ENCODE peak calls at places on chromosomes 13 and 19, in five cellular contexts. One of them, this sample, is unnamed.

GRCh38 chr19:5145521-5146511 is 176.9 kb downstream of the KDM4B start:
- DNase-seq in mammary epithelial cell: no peak
- DNase-seq in heart left ventricle: peak; percentile 28
- DNase-seq in mucosa of descending colon: no peak
- DNase-seq in heart right ventricle: no peak
- DNase-seq in this sample: no peak

GRCh38 chr19:48329167-48329891 is 4.0 kb downstream of the EMP3 start:
- DNase-seq in mammary epithelial cell: peak; percentile 78
- DNase-seq in heart left ventricle: no peak
- DNase-seq in mucosa of descending colon: peak; percentile 51
- DNase-seq in heart right ventricle: no peak
- DNase-seq in this sample: no peak

GRCh38 chr19:14082675-14082960 is 3.0 kb downstream of the C19orf67 start:
- DNase-seq in mammary epithelial cell: no peak
- DNase-seq in heart left ventricle: no peak
- DNase-seq in mucosa of descending colon: no peak
- DNase-seq in heart right ventricle: no peak
- DNase-seq in this sample: no peak

GRCh38 chr13:41311607-41312500 is 787 bp downstream of the NAA16 start:
- DNase-seq in mammary epithelial cell: peak; percentile 41
- DNase-seq in heart left ventricle: peak; percentile 75
- DNase-seq in mucosa of descending colon: peak; percentile 64
- DNase-seq in heart right ventricle: peak; percentile 32
- DNase-seq in this sample: peak; percentile 38

GRCh38 chr19:50204811-50205675 is 1.6 kb downstream of the MYH14 start:
- DNase-seq in mammary epithelial cell: no peak
- DNase-seq in heart left ventricle: peak; percentile 79
- DNase-seq in mucosa of descending colon: peak; percentile 92
- DNase-seq in heart right ventricle: peak; percentile 46
- DNase-seq in this sample: peak; percentile 83

GRCh38 chr13:113216165-113217056 is 7.0 kb downstream of the CUL4A start:
- DNase-seq in mammary epithelial cell: peak; percentile 72
- DNase-seq in heart left ventricle: peak; percentile 30
- DNase-seq in mucosa of descending colon: peak; percentile 36
- DNase-seq in heart right ventricle: peak; percentile 51
- DNase-seq in this sample: peak; percentile 73

GRCh38 chr13:60012503-60012902 is 151.2 kb downstream of the DIAPH3 start:
- DNase-seq in mammary epithelial cell: peak; percentile 79
- DNase-seq in heart left ventricle: no peak
- DNase-seq in mucosa of descending colon: peak; percentile 48
- DNase-seq in heart right ventricle: no peak
- DNase-seq in this sample: no peak

GRCh38 chr19:49391581-49392399 is 3.7 kb downstream of the KASH5 start:
- DNase-seq in mammary epithelial cell: peak; percentile 65
- DNase-seq in heart left ventricle: peak; percentile 89
- DNase-seq in mucosa of descending colon: peak; percentile 79
- DNase-seq in heart right ventricle: peak; percentile 73
- DNase-seq in this sample: peak; percentile 82

GRCh38 chr19:28635962-28636629 is 576.9 kb downstream of the UQCRFS1 start:
- DNase-seq in mammary epithelial cell: no peak
- DNase-seq in heart left ventricle: no peak
- DNase-seq in mucosa of descending colon: no peak
- DNase-seq in heart right ventricle: no peak
- DNase-seq in this sample: no peak

GRCh38 chr13:92843549-92843948 is 383.1 kb upstream of the GPC6 start:
- DNase-seq in mammary epithelial cell: peak; percentile 60
- DNase-seq in heart left ventricle: no peak
- DNase-seq in mucosa of descending colon: no peak
- DNase-seq in heart right ventricle: no peak
- DNase-seq in this sample: no peak

GRCh38 chr13:90201676-90202425 is 1145.6 kb upstream of the MIR17HG start:
- DNase-seq in mammary epithelial cell: no peak
- DNase-seq in heart left ventricle: no peak
- DNase-seq in mucosa of descending colon: no peak
- DNase-seq in heart right ventricle: peak; percentile 7
- DNase-seq in this sample: no peak

GRCh38 chr13:60019119-60019993 is 144.4 kb downstream of the DIAPH3 start:
- DNase-seq in mammary epithelial cell: peak; percentile 44
- DNase-seq in heart left ventricle: no peak
- DNase-seq in mucosa of descending colon: no peak
- DNase-seq in heart right ventricle: no peak
- DNase-seq in this sample: no peak

GRCh38 chr13:48532473-48533206 is at the start of gene RCBTB2:
- DNase-seq in mammary epithelial cell: peak; percentile 95
- DNase-seq in heart left ventricle: peak; percentile 100
- DNase-seq in mucosa of descending colon: peak; percentile 98
- DNase-seq in heart right ventricle: peak; percentile 98
- DNase-seq in this sample: peak; percentile 98
- TF ChIP-seq CTCF in mammary epithelial cell: no peak
- TF ChIP-seq CTCF in heart left ventricle: no peak
- TF ChIP-seq CTCF in mucosa of descending colon: no peak
- TF ChIP-seq CTCF in heart right ventricle: peak; percentile 9
- TF ChIP-seq CTCF in this sample: no peak

DNA sequence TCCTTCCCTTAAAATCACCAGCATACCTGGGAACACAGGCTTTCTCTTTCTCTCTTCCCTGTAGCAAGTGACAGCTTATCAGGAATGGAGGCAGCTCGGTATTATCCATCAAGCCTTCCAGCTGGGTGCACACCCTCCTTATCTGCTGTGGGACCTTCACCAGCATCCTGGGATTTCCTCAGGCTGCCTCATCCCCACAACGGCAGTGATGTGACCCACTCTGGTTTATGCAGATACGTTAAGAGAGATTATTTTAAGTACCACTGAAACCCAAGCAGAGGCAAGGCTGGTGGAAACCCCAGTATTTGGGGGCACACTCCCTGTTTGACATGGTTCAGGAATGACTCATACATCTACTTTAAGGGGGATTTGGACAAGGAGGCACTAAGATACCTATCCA is 192.1 kb downstream of the TM9SF2 start:
- DNase-seq in mammary epithelial cell: no peak
- DNase-seq in heart left ventricle: no peak
- DNase-seq in mucosa of descending colon: no peak
- DNase-seq in heart right ventricle: no peak
- DNase-seq in this sample: no peak
- H3K4me1 ChIP-seq in mammary epithelial cell: no peaks in the 10 kb centered on the region
- H3K4me1 ChIP-seq in heart left ventricle: no peaks in the 10 kb centered on the region
- H3K4me1 ChIP-seq in mucosa of descending colon: no peaks in the 10 kb centered on the region
- H3K4me1 ChIP-seq in heart right ventricle: no peaks in the 10 kb centered on the region
- H3K4me1 ChIP-seq in this sample: no peaks in the 10 kb centered on the region

GRCh38 chr19:1423445-1424181 is 14.6 kb upstream of the RPS15 start:
- DNase-seq in mammary epithelial cell: no peak
- DNase-seq in heart left ventricle: no peak
- DNase-seq in mucosa of descending colon: no peak
- DNase-seq in heart right ventricle: no peak
- DNase-seq in this sample: no peak
- H3K36me3 ChIP-seq in mammary epithelial cell: peaks cover 22% of the 10 kb centered on the region
- H3K36me3 ChIP-seq in heart left ventricle: peaks cover 90% of the 10 kb centered on the region
- H3K36me3 ChIP-seq in mucosa of descending colon: peaks cover 18% of the 10 kb centered on the region
- H3K36me3 ChIP-seq in heart right ventricle: peaks cover 65% of the 10 kb centered on the region
- H3K36me3 ChIP-seq in this sample: peaks cover 78% of the 10 kb centered on the region

GRCh38 chr19:6279620-6279930 is 200 bp downstream of the MLLT1 start:
- DNase-seq in mammary epithelial cell: no peak
- DNase-seq in heart left ventricle: no peak
- DNase-seq in mucosa of descending colon: no peak
- DNase-seq in heart right ventricle: no peak
- DNase-seq in this sample: no peak

GRCh38 chr19:6276447-6276846 is 3.3 kb downstream of the MLLT1 start:
- DNase-seq in mammary epithelial cell: no peak
- DNase-seq in heart left ventricle: peak; percentile 80
- DNase-seq in mucosa of descending colon: peak; percentile 35
- DNase-seq in heart right ventricle: no peak
- DNase-seq in this sample: peak; percentile 54

GRCh38 chr19:6278051-6278450 is 1.7 kb downstream of the MLLT1 start:
- DNase-seq in mammary epithelial cell: no peak
- DNase-seq in heart left ventricle: no peak
- DNase-seq in mucosa of descending colon: no peak
- DNase-seq in heart right ventricle: no peak
- DNase-seq in this sample: no peak

GRCh38 chr19:6278740-6279619 is 795 bp downstream of the MLLT1 start:
- DNase-seq in mammary epithelial cell: no peak
- DNase-seq in heart left ventricle: no peak
- DNase-seq in mucosa of descending colon: no peak
- DNase-seq in heart right ventricle: no peak
- DNase-seq in this sample: no peak

DNA sequence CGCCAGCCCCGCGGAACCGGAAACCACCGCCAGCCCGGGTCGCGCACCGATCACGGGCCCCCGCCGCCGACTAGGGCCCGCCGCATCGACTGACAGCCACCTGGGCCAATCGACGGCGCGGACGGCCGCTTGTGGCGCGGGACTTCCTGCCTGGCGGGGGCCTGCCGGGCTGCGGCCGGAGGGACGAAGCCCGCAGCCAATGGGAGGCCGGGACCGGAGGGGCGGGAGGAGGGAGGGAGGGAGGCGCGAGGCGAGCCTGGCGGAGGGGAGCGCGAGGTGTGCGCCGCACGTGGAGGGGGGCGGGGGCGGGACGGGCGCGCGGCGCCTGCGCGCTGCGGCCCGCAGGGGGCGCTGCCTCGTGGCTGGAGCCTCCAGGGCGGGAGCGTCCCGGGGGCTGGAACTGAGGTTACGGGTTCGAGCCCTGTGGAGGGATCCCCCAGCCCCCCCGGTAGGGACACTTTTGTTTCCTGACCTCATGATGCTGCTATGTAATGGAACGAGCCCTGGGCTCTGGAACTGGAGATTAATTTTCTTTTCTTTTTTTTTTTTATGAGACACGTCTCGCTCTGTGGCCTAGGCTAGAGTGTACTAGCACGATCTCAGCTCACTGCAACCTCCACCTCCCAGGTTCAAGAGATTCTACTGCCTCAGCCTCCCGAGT is at the start of gene MLLT1:
- DNase-seq in mammary epithelial cell: peak; percentile 97
- DNase-seq in heart left ventricle: peak; percentile 99
- DNase-seq in mucosa of descending colon: peak; percentile 96
- DNase-seq in heart right ventricle: peak; percentile 98
- DNase-seq in this sample: peak; percentile 97
- TF ChIP-seq CTCF in mammary epithelial cell: peak; percentile 29
- TF ChIP-seq CTCF in heart left ventricle: peak; percentile 91
- TF ChIP-seq CTCF in mucosa of descending colon: peak; percentile 73
- TF ChIP-seq CTCF in heart right ventricle: peak; percentile 91
- TF ChIP-seq CTCF in this sample: peak; percentile 9

GRCh38 chr19:17948967-17949930 is 16.4 kb downstream of the CCDC124 start:
- DNase-seq in mammary epithelial cell: no peak
- DNase-seq in heart left ventricle: no peak
- DNase-seq in mucosa of descending colon: no peak
- DNase-seq in heart right ventricle: no peak
- DNase-seq in this sample: no peak

GRCh38 chr19:17949956-17950309 is 17.0 kb upstream of the KCNN1 start:
- DNase-seq in mammary epithelial cell: no peak
- DNase-seq in heart left ventricle: no peak
- DNase-seq in mucosa of descending colon: no peak
- DNase-seq in heart right ventricle: no peak
- DNase-seq in this sample: no peak

GRCh38 chr19:17947815-17948473 is 15.1 kb downstream of the CCDC124 start:
- DNase-seq in mammary epithelial cell: peak; percentile 87
- DNase-seq in heart left ventricle: peak; percentile 96
- DNase-seq in mucosa of descending colon: peak; percentile 86
- DNase-seq in heart right ventricle: peak; percentile 90
- DNase-seq in this sample: peak; percentile 87

GRCh38 chr19:17946965-17947784 is 14.4 kb downstream of the CCDC124 start:
- DNase-seq in mammary epithelial cell: no peak
- DNase-seq in heart left ventricle: no peak
- DNase-seq in mucosa of descending colon: no peak
- DNase-seq in heart right ventricle: no peak
- DNase-seq in this sample: no peak

DNA sequence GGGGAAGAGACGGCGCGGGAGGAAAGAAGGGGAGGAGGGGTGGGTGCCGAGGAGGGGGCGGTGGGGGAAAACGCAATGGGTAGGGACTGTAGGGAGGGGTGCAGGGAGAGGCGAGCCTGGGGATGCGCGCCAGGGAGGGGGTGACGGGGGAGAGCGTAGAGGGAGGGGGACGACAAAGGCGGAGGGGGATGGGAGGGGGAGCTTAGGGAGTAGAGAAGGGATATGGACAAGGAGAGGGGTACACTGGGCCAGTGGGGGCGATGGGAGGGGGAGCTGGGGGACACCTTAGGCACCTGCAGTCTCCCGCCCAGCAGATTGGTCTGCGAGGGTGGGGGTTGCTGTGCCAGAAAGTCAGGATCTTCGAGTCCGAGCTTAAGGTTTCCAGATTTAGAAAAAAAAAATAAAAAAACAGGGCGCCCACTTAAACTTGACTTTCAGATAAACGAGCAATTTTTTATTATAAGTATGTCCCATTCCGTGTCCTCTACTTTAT is 15.7 kb downstream of the CCDC124 start:
- DNase-seq in mammary epithelial cell: no peak
- DNase-seq in heart left ventricle: no peak
- DNase-seq in mucosa of descending colon: no peak
- DNase-seq in heart right ventricle: peak; percentile 25
- DNase-seq in this sample: no peak
- H3K4me1 ChIP-seq in mammary epithelial cell: peaks cover 23% of the 10 kb centered on the region
- H3K4me1 ChIP-seq in heart left ventricle: peaks cover 28% of the 10 kb centered on the region
- H3K4me1 ChIP-seq in mucosa of descending colon: peaks cover 26% of the 10 kb centered on the region
- H3K4me1 ChIP-seq in heart right ventricle: peaks cover 53% of the 10 kb centered on the region
- H3K4me1 ChIP-seq in this sample: peaks cover 8% of the 10 kb centered on the region